ENCODE peak calls at places on chromosome 7, in six cellular contexts. H is fibroblast of villous mesenchyme, X is astrocyte of the cerebellum, T is fibroblast of mammary gland, B is GM13976, L is fibroblast of lung. U is an unnamed sample.

GRCh38 chr7:151381333-151382078 is 28.3 kb downstream of the WDR86 start:
- DNase-seq in X (no peak), H (no peak), B (peak), T (no peak), L (no peak), U (peak)

GRCh38 chr7:106282374-106282773 is 2.4 kb downstream of the NAMPT start:
- DNase-seq in L (no peak), T (no peak), H (peak), X (no peak), B (no peak), U (no peak)

GRCh38 chr7:141012696-141013344 is 1.9 kb downstream of the MRPS33 start:
- DNase-seq in X (no peak), B (no peak), H (no peak), L (peak), T (peak), U (no peak)

GRCh38 chr7:118311121-118311803 is 86.8 kb downstream of the ANKRD7 start:
- DNase-seq in X (peak), H (peak), T (peak), B (no peak), L (peak), U (no peak)

GRCh38 chr7:121138262-121138933 is 149.9 kb downstream of the CPED1 start:
- DNase-seq in H (peak), L (no peak), X (no peak), T (no peak), B (no peak), U (peak)

GRCh38 chr7:134669388-134669787 is 22.7 kb downstream of the BPGM start:
- DNase-seq in H (no peak), L (no peak), X (no peak), T (no peak), B (no peak), U (no peak)

GRCh38 chr7:12244129-12244528 is 33.0 kb downstream of the TMEM106B start:
- DNase-seq in L (peak), H (peak), T (peak), X (no peak), B (no peak), U (no peak)

GRCh38 chr7:143487566-143487965 is 9.9 kb downstream of the TAS2R41 start:
- DNase-seq in X (no peak), T (peak), L (peak), B (no peak), H (peak), U (no peak)

GRCh38 chr7:82859106-82859850 is 303.4 kb downstream of the PCLO start:
- DNase-seq in X (no peak), B (no peak), H (no peak), L (peak), T (peak), U (no peak)

GRCh38 chr7:28921822-28922221 is 36.3 kb downstream of the TRIL start:
- DNase-seq in T (peak), L (peak), H (peak), X (peak), B (peak), U (peak)

GRCh38 chr7:27367930-27368549 is 125.4 kb downstream of the EVX1 start:
- DNase-seq in X (no peak), H (no peak), T (no peak), B (no peak), L (no peak), U (no peak)

GRCh38 chr7:149819961-149820340 is 18.2 kb upstream of the ZNF862 start:
- DNase-seq in X (no peak), L (no peak), T (no peak), H (no peak), B (no peak), U (no peak)

GRCh38 chr7:130071701-130072622 is 1.6 kb downstream of the KLHDC10 start:
- DNase-seq in L (peak), X (peak), T (peak), B (peak), H (peak), U (peak)

GRCh38 chr7:47453093-47454056 is 128.5 kb downstream of the TNS3 start:
- DNase-seq in T (peak), X (no peak), B (no peak), H (peak), L (peak), U (peak)

GRCh38 chr7:69630292-69630691 is 32.0 kb downstream of the AUTS2 start:
- DNase-seq in T (peak), H (peak), B (no peak), L (peak), X (peak), U (no peak)

DNA sequence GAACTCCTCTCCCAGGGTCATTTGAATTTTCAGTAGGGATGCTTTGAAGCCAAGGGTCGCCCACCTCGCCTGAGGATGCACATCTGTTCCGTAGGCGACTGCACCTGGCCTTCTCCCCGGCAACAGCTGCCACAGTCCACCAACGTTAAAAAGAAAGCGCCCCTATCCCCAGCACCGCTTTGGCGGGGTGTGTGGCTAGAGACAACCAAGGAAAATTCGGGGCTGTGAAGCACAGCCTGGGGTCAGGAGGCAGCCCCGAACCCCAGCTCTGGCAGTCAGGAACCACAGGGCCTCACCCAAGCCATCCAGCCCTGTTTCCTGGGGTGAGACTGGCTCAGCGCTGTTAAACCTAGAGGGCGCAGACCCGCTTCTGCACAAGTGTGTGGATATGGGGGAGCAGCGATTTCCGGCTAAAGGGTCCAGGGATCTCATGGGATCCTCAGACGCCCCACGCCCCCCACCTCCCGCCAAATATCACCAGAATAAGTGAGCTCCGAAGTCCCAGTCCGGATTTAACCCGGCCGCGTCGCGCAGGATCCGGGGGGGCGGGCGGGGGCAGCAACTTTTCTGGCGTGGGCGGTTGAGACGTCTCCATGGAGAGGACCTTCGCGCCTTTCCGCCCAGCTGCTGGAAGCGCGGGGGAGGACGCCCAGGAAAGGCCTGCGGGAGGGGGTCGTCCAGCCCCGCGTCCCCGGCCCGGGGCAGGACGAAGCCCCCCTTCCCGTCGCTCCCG is 821 bp downstream of the ZC3HAV1L start:
- DNase-seq in X (no peak), L (peak), B (peak), T (peak), H (peak), U (peak)
- TF ChIP-seq CTCF in X (no peak), L (no peak), B (peak), T (no peak), H (peak), U (no peak)

GRCh38 chr7:38283107-38283506 is 9.7 kb upstream of the TARP start:
- DNase-seq in L (no peak), X (no peak), T (no peak), H (no peak), B (no peak), U (no peak)
- TF ChIP-seq CTCF in L (no peak), X (no peak), T (no peak), H (no peak), B (no peak), U (no peak)

DNA sequence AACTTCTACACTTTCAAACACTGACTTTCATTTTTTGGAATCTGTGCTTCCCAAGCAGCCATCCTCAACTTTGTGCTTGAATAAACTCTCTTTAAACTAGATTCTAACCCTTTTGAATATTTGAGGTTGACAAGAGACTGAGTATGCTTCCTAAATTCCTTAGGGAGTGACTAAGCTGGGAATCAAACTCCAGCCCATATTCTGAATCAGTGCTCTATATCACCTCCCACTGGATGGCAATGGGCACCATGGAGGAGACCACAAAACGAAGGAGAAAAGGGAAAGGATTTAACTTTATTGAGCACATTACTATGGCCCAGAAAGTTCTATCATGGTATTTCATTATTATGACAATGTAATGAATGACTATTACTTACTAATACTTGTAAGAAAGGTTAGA is 17.2 kb upstream of the SLC26A4 start:
- DNase-seq in L (peak), H (peak), X (peak), B (no peak), T (peak), U (no peak)
- TF ChIP-seq CTCF in L (peak), H (peak), X (peak), B (no peak), T (peak), U (no peak)

GRCh38 chr7:158443688-158444483 is 143.7 kb downstream of the PTPRN2 start:
- DNase-seq in L (no peak), B (no peak), T (no peak), H (no peak), X (no peak), U (no peak)

GRCh38 chr7:158439035-158439434 is 148.6 kb downstream of the PTPRN2 start:
- DNase-seq in X (no peak), B (no peak), H (no peak), T (no peak), L (no peak), U (no peak)

GRCh38 chr7:158444501-158445420 is 142.9 kb downstream of the PTPRN2 start:
- DNase-seq in L (no peak), T (no peak), H (no peak), B (no peak), X (no peak), U (no peak)

GRCh38 chr7:158443014-158443687 is 144.5 kb downstream of the PTPRN2 start:
- DNase-seq in H (no peak), B (no peak), T (no peak), X (no peak), L (no peak), U (no peak)

GRCh38 chr7:158442260-158442659 is 145.4 kb downstream of the PTPRN2 start:
- DNase-seq in T (no peak), B (no peak), H (no peak), X (no peak), L (no peak), U (no peak)
- TF ChIP-seq CTCF in T (no peak), B (no peak), H (no peak), X (no peak), L (no peak), U (no peak)